ENCODE peak calls at places on chromosomes 11 and 22, in nine cellular contexts. A is tibial nerve, T is kidney epithelial cell, Q is epithelial cell of esophagus, H is cardiac muscle cell, V is foreskin fibroblast, R is GM20000, C is MM.1S, E is AG04450. W is an unnamed sample.

GRCh38 chr11:118224512-118225180 is at the start of gene JAML:
- DNase-seq in A (no peak), T (no peak), Q (no peak), H (no peak), V (no peak), R (peak), C (no peak), E (no peak), W (peak)

GRCh38 chr11:133253570-133253969 is 278.7 kb downstream of the OPCML start:
- DNase-seq in A (no peak), T (no peak), Q (no peak), H (no peak), V (no peak), R (no peak), C (no peak), E (no peak), W (no peak)

GRCh38 chr11:70471254-70471653 is 72.9 kb downstream of the CTTN start:
- DNase-seq in A (no peak), T (no peak), Q (no peak), H (peak), V (no peak), R (peak), C (peak), E (no peak), W (peak)

GRCh38 chr22:17754233-17754925 is 19.9 kb downstream of the BID start:
- DNase-seq in A (no peak), T (no peak), Q (no peak), H (no peak), V (no peak), R (no peak), C (no peak), E (no peak), W (no peak)

GRCh38 chr11:18853086-18853720 is 61.6 kb upstream of the PTPN5 start:
- DNase-seq in A (no peak), T (peak), Q (peak), H (peak), V (peak), R (peak), C (peak), E (no peak), W (peak)

GRCh38 chr11:67670316-67671210 is 3.9 kb downstream of the ALDH3B2 start:
- DNase-seq in A (no peak), T (no peak), Q (no peak), H (no peak), V (no peak), R (no peak), C (no peak), E (no peak), W (no peak)

GRCh38 chr11:59176330-59176729 is 4.4 kb downstream of the DTX4 start:
- DNase-seq in A (no peak), T (no peak), Q (no peak), H (no peak), V (no peak), R (no peak), C (no peak), E (no peak), W (no peak)

GRCh38 chr22:50420015-50420414 is 54.8 kb downstream of the SBF1 start:
- DNase-seq in A (no peak), T (no peak), Q (no peak), H (no peak), V (no peak), R (no peak), C (no peak), E (no peak), W (no peak)

GRCh38 chr11:73389134-73389525 is 12.9 kb downstream of the RELT start:
- DNase-seq in A (no peak), T (no peak), Q (peak), H (no peak), V (no peak), R (no peak), C (no peak), E (no peak), W (no peak)

GRCh38 chr11:34074391-34074790 is 22.9 kb downstream of the CAPRIN1 start:
- DNase-seq in A (no peak), T (no peak), Q (no peak), H (no peak), V (no peak), R (no peak), C (no peak), E (no peak), W (no peak)

GRCh38 chr22:26259510-26259909 is 90.2 kb downstream of the SEZ6L start:
- DNase-seq in A (no peak), T (peak), Q (peak), H (peak), V (peak), R (peak), C (peak), E (no peak), W (no peak)

GRCh38 chr22:22137891-22138290 is 106.7 kb upstream of the VPREB1 start:
- DNase-seq in A (no peak), T (no peak), Q (no peak), H (no peak), V (no peak), R (no peak), C (no peak), E (no peak), W (no peak)

GRCh38 chr22:24436553-24436952 is 9.2 kb downstream of the ADORA2A start:
- DNase-seq in A (peak), T (no peak), Q (no peak), H (no peak), V (no peak), R (no peak), C (no peak), E (no peak), W (no peak)
- TF ChIP-seq CTCF in A (no peak), T (no peak), Q (no peak), H (no peak), V (no peak), R (no peak), C (no peak), E (no peak), W (no peak)

GRCh38 chr11:75082601-75083216 is 14.0 kb downstream of the OR2AT4 start:
- DNase-seq in A (no peak), T (no peak), Q (no peak), H (no peak), V (no peak), R (no peak), C (no peak), E (no peak), W (no peak)

GRCh38 chr11:75084883-75085282 is 11.8 kb downstream of the OR2AT4 start:
- DNase-seq in A (no peak), T (no peak), Q (no peak), H (no peak), V (no peak), R (no peak), C (no peak), E (no peak), W (no peak)

GRCh38 chr11:75083217-75083605 is 13.5 kb downstream of the OR2AT4 start:
- DNase-seq in A (no peak), T (no peak), Q (no peak), H (no peak), V (no peak), R (no peak), C (no peak), E (no peak), W (no peak)

GRCh38 chr11:75090778-75091177 is 5.9 kb downstream of the OR2AT4 start:
- DNase-seq in A (no peak), T (no peak), Q (no peak), H (no peak), V (no peak), R (no peak), C (no peak), E (no peak), W (no peak)

DNA sequence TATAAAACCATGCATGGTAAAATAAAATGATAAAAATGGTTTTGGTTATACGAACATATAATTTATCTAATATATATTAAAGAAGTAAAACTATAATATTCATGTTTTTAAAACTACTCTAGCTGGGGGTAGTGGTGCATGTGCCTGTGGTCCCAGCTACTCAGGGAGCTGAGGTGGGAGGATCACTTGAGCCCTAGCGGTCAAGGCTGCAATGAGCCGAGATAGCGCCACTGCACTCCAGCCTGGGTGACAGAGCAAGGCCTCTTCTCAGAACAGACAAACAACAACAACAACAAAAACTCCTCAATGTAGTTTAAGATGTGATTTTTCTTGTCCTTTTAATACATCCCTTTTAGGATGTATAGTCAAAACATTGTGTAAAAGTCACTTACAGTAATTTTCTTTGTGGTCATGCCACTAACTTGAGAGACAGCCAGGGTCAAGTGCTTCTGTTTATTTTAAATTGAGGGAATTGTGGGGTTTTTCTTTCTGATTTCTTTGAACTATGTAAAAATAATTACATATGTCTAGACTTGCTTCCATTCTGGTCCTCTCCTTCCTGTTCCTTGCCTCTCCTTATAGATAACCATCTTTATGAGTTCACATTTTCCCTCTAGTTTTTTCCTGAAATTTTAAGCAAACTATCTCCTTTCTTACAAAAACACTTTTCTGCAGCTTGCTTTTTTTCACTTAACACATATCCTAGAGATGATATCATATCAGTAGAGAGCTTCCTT is 9.2 kb downstream of the OR2AT4 start:
- DNase-seq in A (no peak), T (no peak), Q (no peak), H (no peak), V (no peak), R (no peak), C (no peak), E (no peak), W (no peak)
- TF ChIP-seq CTCF in A (no peak), T (no peak), Q (no peak), H (no peak), V (no peak), R (no peak), C (no peak), E (no peak), W (no peak)

GRCh38 chr11:121394785-121395184 is 57.3 kb upstream of the SORL1 start:
- DNase-seq in A (no peak), T (no peak), Q (no peak), H (no peak), V (no peak), R (no peak), C (no peak), E (no peak), W (no peak)

GRCh38 chr11:121389651-121390050 is 62.5 kb upstream of the SORL1 start:
- DNase-seq in A (no peak), T (no peak), Q (peak), H (peak), V (no peak), R (no peak), C (no peak), E (no peak), W (no peak)

GRCh38 chr11:121393855-121394254 is 58.3 kb upstream of the SORL1 start:
- DNase-seq in A (no peak), T (no peak), Q (no peak), H (no peak), V (no peak), R (no peak), C (no peak), E (no peak), W (no peak)

DNA sequence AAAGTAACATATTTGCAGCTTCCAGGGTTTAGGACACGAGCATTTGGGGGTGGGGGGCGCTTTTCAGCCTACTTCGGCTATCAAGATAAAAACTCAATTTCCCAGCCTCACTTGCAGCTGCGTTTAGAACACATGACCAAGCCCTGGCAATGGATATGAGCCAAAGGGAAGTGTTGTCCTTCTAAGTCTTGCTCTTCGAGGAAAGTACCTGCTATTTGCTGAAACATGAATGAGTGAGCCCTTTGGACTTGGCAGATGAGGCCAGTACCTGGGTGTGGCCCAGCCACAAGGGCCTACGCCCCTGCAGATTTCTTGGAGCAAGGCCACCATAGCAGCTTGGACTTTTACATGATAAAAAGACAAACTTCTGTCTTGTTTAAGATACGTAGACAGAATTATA is 60.2 kb upstream of the SORL1 start:
- DNase-seq in A (no peak), T (no peak), Q (peak), H (no peak), V (no peak), R (no peak), C (no peak), E (no peak), W (no peak)
- TF ChIP-seq CTCF in A (no peak), T (no peak), Q (no peak), H (no peak), V (no peak), R (no peak), C (no peak), E (no peak), W (no peak)

GRCh38 chr22:40153186-40153585 is 24.5 kb upstream of the TNRC6B start:
- DNase-seq in A (no peak), T (no peak), Q (no peak), H (no peak), V (no peak), R (no peak), C (no peak), E (no peak), W (no peak)

DNA sequence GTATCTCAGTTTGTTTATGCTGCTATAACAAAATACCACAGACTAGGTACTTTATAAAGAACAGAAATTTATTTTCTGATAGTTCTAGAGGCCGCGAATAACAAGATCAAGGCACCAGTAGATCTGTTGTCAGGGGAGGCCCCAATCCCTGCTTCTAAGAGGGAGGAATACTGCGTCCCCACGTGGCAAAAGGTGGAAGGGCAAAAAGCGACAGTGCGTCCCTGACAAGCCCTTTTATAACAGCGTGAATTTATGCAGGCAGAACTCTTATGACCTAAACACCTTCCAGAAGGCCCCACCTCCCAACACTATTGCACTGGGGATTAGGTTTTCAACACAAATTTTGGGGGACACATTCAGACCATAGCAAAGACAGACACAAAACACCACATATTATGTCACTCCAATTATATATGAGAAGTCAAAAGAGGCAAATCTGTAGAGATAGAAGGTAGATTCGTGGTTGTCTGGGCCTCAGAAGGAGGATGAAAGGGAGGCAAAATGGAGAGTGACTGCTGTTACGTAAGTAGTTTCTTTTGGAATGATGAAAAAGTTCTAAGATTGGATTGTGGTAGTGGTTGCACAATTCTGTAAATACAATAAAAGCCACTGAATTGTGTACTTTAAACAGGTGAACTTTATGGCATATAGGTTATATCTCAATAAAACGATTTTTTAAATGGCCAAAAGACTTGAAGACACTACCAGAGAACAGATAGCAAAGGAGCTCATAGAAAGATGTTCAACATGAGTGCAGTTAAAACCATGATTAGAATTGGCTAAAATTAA is 30.1 kb upstream of the TNRC6B start:
- DNase-seq in A (no peak), T (no peak), Q (no peak), H (no peak), V (no peak), R (no peak), C (no peak), E (no peak), W (no peak)
- TF ChIP-seq CTCF in A (no peak), T (no peak), Q (no peak), H (no peak), V (no peak), R (no peak), C (no peak), E (no peak), W (no peak)

DNA sequence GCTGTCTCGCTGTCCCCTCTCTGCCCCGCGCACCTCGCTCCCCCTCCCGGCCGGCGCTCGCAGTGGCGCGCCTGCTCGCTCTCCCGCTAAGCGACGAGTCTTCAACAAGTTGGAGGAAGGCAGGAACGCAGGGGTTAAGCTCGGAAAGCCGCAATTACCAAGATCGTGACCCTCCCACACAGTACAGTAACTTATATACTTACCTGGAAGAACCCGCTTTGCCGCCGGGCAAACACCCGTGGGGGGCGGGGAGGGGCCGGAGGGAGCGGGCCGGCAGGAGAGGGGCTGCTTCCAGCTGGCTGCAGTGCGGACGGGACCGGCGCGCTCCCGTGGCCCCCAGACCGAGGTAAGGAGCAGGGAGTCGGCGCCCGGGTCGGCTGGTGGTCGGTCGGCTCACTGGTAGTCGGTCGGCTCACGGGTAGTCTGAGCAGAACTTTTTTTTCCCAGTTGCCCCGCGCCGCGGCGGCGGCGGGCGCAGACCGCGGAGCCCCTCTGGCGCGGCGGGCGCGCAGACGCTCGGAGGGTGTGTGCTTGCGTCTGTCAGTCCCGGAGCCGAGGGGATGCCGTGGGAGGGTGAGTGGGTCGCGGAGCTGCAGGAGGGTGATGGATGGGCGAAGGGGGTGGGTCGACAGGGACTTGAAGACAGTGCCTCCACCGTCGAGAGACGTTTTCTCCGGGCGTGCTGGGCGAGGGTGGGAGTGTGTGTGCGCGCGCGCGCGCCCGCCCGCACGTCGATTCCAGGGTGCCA is 101.2 kb upstream of the HSD17B12 start:
- DNase-seq in A (no peak), T (no peak), Q (peak), H (peak), V (no peak), R (peak), C (no peak), E (no peak), W (peak)
- TF ChIP-seq CTCF in A (no peak), T (peak), Q (peak), H (peak), V (peak), R (no peak), C (peak), E (peak), W (peak)

DNA sequence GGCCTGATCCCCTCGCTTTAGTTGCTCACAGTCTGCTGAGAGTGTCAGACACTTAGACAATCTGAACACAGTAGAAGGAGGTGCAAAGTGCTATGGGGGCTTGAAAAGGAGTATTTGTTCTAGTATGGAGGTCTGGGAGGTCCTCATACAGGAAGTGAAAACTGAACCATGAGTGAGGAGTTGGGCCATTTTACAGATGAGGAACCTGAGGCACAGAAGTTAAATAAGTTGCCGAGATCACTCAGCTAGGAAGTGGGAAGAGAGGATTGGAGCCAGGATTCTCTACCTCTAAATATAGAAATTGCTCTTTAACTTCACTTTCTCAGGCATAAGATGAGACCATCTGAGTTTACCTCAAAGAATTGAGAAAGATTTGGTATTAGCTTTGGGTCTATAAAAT is 4.0 kb upstream of the NEU3 start:
- DNase-seq in A (no peak), T (no peak), Q (no peak), H (no peak), V (no peak), R (no peak), C (no peak), E (no peak), W (no peak)
- TF ChIP-seq CTCF in A (no peak), T (no peak), Q (no peak), H (no peak), V (no peak), R (no peak), C (no peak), E (no peak), W (no peak)

GRCh38 chr11:75272391-75272790 is 31.8 kb downstream of the TPBGL start:
- DNase-seq in A (no peak), T (no peak), Q (no peak), H (no peak), V (no peak), R (no peak), C (no peak), E (no peak), W (no peak)

GRCh38 chr11:75269367-75269660 is 28.7 kb downstream of the TPBGL start:
- DNase-seq in A (no peak), T (no peak), Q (no peak), H (no peak), V (no peak), R (no peak), C (no peak), E (no peak), W (no peak)

GRCh38 chr11:75269896-75270295 is 29.3 kb downstream of the TPBGL start:
- DNase-seq in A (no peak), T (no peak), Q (no peak), H (no peak), V (no peak), R (no peak), C (no peak), E (no peak), W (no peak)

GRCh38 chr11:75271730-75272129 is 31.2 kb downstream of the TPBGL start:
- DNase-seq in A (no peak), T (no peak), Q (no peak), H (no peak), V (no peak), R (no peak), C (no peak), E (no peak), W (no peak)

GRCh38 chr11:75270896-75271415 is 30.4 kb downstream of the TPBGL start:
- DNase-seq in A (no peak), T (no peak), Q (peak), H (no peak), V (no peak), R (no peak), C (peak), E (no peak), W (peak)
- TF ChIP-seq CTCF in A (no peak), T (peak), Q (peak), H (peak), V (peak), R (no peak), C (peak), E (peak), W (peak)